ENCODE peak calls at places on chromosomes 11 and 22, in four cellular contexts. S is body of pancreas, I is uterus, E is HCT116. R is an unnamed sample.

GRCh38 chr11:13207665-13208594 is 69.7 kb upstream of the BMAL1 start:
- DNase-seq in S (no peak), I (peak; percentile 23), E (no peak), R (no peak)

GRCh38 chr11:80515097-80515496 is 1074.3 kb upstream of the TENM4 start:
- DNase-seq in S (no peak), I (no peak), E (no peak), R (no peak)

GRCh38 chr11:105377870-105378269 is 232.0 kb upstream of the GRIA4 start:
- DNase-seq in S (no peak), I (no peak), E (no peak), R (no peak)

GRCh38 chr22:31829505-31829904 is 75.7 kb downstream of the DEPDC5 start:
- DNase-seq in S (no peak), I (no peak), E (peak; percentile 89), R (no peak)

GRCh38 chr11:130510407-130511006 is 62.1 kb downstream of the ADAMTS15 start:
- DNase-seq in S (no peak), I (no peak), E (no peak), R (no peak)

GRCh38 chr11:114553642-114554041 is 6.0 kb downstream of the NXPE1 start:
- DNase-seq in S (no peak), I (no peak), E (no peak), R (no peak)

GRCh38 chr11:35006389-35007128 is 90.1 kb downstream of the PDHX start:
- DNase-seq in S (no peak), I (no peak), E (no peak), R (no peak)

GRCh38 chr22:24066872-24067271 is 55.8 kb downstream of the CABIN1 start:
- DNase-seq in S (peak; percentile 37), I (no peak), E (no peak), R (no peak)

GRCh38 chr11:72441647-72442267 is 7.4 kb upstream of the CLPB start:
- DNase-seq in S (no peak), I (no peak), E (no peak), R (no peak)

GRCh38 chr22:20243545-20244249 is 24.4 kb downstream of the RTN4R start:
- DNase-seq in S (no peak), I (peak; percentile 84), E (no peak), R (peak; percentile 45)

GRCh38 chr11:78715639-78716311 is 141.1 kb upstream of the NARS2 start:
- DNase-seq in S (peak; percentile 53), I (no peak), E (peak; percentile 73), R (no peak)

GRCh38 chr22:43507235-43507634 is 95.4 kb downstream of the MPPED1 start:
- DNase-seq in S (no peak), I (no peak), E (no peak), R (no peak)

GRCh38 chr11:73258104-73258684 is 13.9 kb upstream of the P2RY6 start:
- DNase-seq in S (no peak), I (no peak), E (no peak), R (no peak)

GRCh38 chr11:91664521-91664920 is 560.1 kb upstream of the FAT3 start:
- DNase-seq in S (no peak), I (no peak), E (no peak), R (no peak)

GRCh38 chr11:58525037-58525614 is 17.2 kb upstream of the OR5B21 start:
- DNase-seq in S (no peak), I (no peak), E (no peak), R (peak; percentile 8)

GRCh38 chr11:87038235-87038960 is 664 bp downstream of the TMEM135 start:
- DNase-seq in S (no peak), I (no peak), E (no peak), R (no peak)

GRCh38 chr11:116980136-116980793 is 118.0 kb downstream of the SIK3 start:
- DNase-seq in S (no peak), I (no peak), E (no peak), R (no peak)
- H3K4me3 ChIP-seq in S (no peak overlapping the region), I (no peak overlapping the region), E (no peak overlapping the region), R (no peak overlapping the region)

GRCh38 chr11:62544521-62545436 is 1.8 kb downstream of the AHNAK start:
- DNase-seq in S (peak; percentile 16), I (no peak), E (no peak), R (no peak)
- H3K4me1 ChIP-seq in S (peaks cover 95% of the 10 kb centered on the region), I (peaks cover 17% of the 10 kb centered on the region), E (peaks cover 65% of the 10 kb centered on the region), R (peaks cover 54% of the 10 kb centered on the region)

GRCh38 chr11:46948378-46949131 is 12.0 kb downstream of the CSTPP1 start:
- DNase-seq in S (no peak), I (no peak), E (no peak), R (no peak)

GRCh38 chr11:46953093-46953492 is 16.5 kb downstream of the CSTPP1 start:
- DNase-seq in S (no peak), I (no peak), E (no peak), R (no peak)

GRCh38 chr11:46952553-46952952 is 16.0 kb downstream of the CSTPP1 start:
- DNase-seq in S (no peak), I (no peak), E (no peak), R (no peak)

GRCh38 chr11:46949297-46949696 is 12.7 kb downstream of the CSTPP1 start:
- DNase-seq in S (no peak), I (no peak), E (no peak), R (no peak)

GRCh38 chr11:46951864-46952263 is 15.3 kb downstream of the CSTPP1 start:
- DNase-seq in S (no peak), I (no peak), E (no peak), R (no peak)
- H3K27ac ChIP-seq in S (no peak overlapping the region), I (no peak overlapping the region), E (no peak overlapping the region), R (no peak overlapping the region)

DNA sequence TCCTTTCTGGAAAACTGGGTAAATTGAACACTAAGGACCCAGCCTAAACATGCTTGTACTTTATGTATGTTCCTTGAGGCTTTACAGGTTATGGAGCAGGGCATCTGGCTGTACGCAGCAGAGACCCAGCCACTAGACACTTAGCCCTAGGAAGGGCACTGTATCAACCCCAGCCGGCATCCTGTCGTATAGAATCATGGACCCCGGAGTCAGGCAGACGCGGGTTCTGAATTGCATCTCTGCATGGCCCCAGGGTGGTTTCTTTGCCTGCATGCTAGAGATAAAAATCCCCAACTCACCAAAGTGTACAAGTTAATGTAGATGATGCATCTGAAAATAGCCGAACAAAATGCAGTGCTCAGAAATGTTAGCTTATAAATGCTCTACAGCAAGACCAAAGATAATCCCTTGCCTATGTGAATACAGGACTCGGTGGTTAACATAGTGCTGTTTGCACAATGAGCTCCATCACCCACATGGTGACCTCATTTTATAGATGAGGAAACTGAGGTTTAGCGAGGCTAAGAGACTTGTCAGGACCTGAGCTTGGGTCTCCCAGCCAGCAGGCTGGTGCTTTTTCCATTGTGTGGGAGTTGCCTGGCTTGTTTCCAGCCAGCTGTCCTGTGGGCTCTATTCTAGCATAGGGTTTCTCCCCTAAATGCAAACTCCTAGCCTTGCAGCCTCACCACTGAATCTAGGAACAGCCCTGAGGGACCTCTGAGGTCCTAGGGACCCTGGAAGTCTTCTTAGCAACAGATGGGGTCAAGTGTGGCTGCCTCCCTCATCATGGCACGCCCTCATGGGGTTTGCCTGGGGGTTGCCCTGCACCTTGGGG is 7.3 kb downstream of the CD6 start:
- DNase-seq in S (no peak), I (no peak), E (no peak), R (peak; percentile 44)
- H3K4me3 ChIP-seq in S (no peak overlapping the region), I (no peak overlapping the region), E (no peak overlapping the region), R (peak overlapping the region; percentile 17)

DNA sequence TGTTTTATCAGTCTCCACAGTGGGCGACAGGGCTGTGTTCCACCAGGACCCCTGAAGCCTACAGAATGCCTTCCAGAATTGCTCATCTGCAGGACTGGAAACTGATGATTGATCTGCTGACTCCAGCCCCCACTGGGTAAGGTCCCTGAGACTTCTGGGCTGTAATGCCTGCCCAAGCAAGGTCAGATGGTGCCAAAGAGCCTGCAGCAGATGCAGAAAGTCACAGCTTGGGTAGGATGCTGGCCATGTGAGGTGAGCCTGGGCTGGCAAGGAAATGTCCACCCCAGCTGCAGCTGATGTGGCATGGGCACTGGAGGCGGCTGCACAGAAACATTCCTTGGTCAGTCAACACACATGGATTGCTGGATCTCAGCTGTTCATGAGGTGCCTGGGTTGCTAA is 30.9 kb downstream of the LRRC32 start:
- DNase-seq in S (no peak), I (no peak), E (no peak), R (no peak)
- H3K4me1 ChIP-seq in S (no peaks in the 10 kb centered on the region), I (no peaks in the 10 kb centered on the region), E (no peaks in the 10 kb centered on the region), R (no peaks in the 10 kb centered on the region)

R was measured in CD8-positive, alpha-beta memory T cell.